ENCODE peak calls at places on chromosome 15, in ten cellular contexts. U, X, O, Z, P, H, Q, T, E and L are unnamed samples.

GRCh38 chr15:100350434-100351226 is 8.9 kb upstream of the ADAMTS17 start:
- DNase-seq in O (peak; percentile 93), X (no peak), E (peak; percentile 89), T (no peak), Q (no peak), P (no peak), Z (no peak), H (peak; percentile 88), U (no peak), L (no peak)

GRCh38 chr15:65059931-65060596 is 7.7 kb downstream of the RASL12 start:
- DNase-seq in P (no peak), E (no peak), H (no peak), X (no peak), U (no peak), Q (no peak), Z (no peak), O (no peak), T (no peak), L (no peak)

GRCh38 chr15:89864958-89865739 is 28.6 kb downstream of the AP3S2 start:
- DNase-seq in Q (no peak), H (no peak), E (no peak), O (no peak), T (no peak), U (no peak), P (no peak), X (no peak), Z (no peak), L (no peak)

GRCh38 chr15:46589088-46589487 is 954.3 kb downstream of the SQOR start:
- DNase-seq in O (no peak), E (no peak), Q (no peak), P (no peak), X (no peak), U (peak; percentile 3), T (no peak), H (no peak), Z (no peak), L (no peak)

GRCh38 chr15:68149059-68149458 is 56.1 kb downstream of the CALML4 start:
- DNase-seq in E (peak; percentile 29), T (no peak), X (no peak), U (no peak), Z (no peak), O (no peak), H (peak; percentile 64), Q (no peak), P (no peak), L (no peak)

GRCh38 chr15:66394912-66395311 is 8.2 kb downstream of the MAP2K1 start:
- DNase-seq in P (no peak), X (no peak), H (no peak), Z (no peak), T (no peak), O (no peak), E (no peak), Q (no peak), U (no peak), L (no peak)

GRCh38 chr15:66748320-66748779 is 46.3 kb downstream of the SMAD6 start:
- DNase-seq in E (peak; percentile 64), O (no peak), Q (no peak), H (peak; percentile 70), U (no peak), Z (no peak), P (peak; percentile 45), X (no peak), T (no peak), L (no peak)

GRCh38 chr15:52050416-52050815 is 31.4 kb downstream of the MAPK6 start:
- DNase-seq in Z (no peak), E (peak; percentile 57), U (no peak), O (no peak), Q (no peak), X (no peak), P (peak; percentile 15), H (peak; percentile 55), T (no peak), L (no peak)

GRCh38 chr15:33699145-33699544 is 269.2 kb upstream of the CHRM5 start:
- DNase-seq in P (no peak), Z (no peak), O (no peak), H (no peak), U (no peak), T (no peak), E (no peak), Q (no peak), X (no peak), L (no peak)

GRCh38 chr15:33700695-33701303 is 267.5 kb upstream of the CHRM5 start:
- DNase-seq in O (peak; percentile 74), T (peak; percentile 69), P (peak; percentile 68), E (peak; percentile 85), H (peak; percentile 83), X (peak; percentile 87), Z (peak; percentile 51), Q (peak; percentile 67), U (peak; percentile 82), L (peak; percentile 73)

GRCh38 chr15:33699691-33700447 is 268.4 kb upstream of the CHRM5 start:
- DNase-seq in U (peak; percentile 34), H (peak; percentile 28), E (peak; percentile 30), P (no peak), Q (no peak), X (no peak), O (peak; percentile 11), T (no peak), Z (no peak), L (no peak)

GRCh38 chr15:33698128-33698527 is 270.2 kb upstream of the CHRM5 start:
- DNase-seq in Q (no peak), X (no peak), O (no peak), U (peak; percentile 12), P (no peak), T (no peak), E (peak; percentile 4), H (no peak), Z (no peak), L (no peak)

GRCh38 chr15:33701304-33701696 is 267.0 kb upstream of the CHRM5 start:
- DNase-seq in T (no peak), H (no peak), X (peak; percentile 32), E (no peak), O (no peak), P (no peak), Q (no peak), Z (no peak), U (no peak), L (no peak)
- TF ChIP-seq CTCF in T (no peak), H (peak; percentile 14), X (no peak), E (peak; percentile 21), O (no peak), P (no peak), Q (no peak), Z (no peak), U (no peak), L (peak; percentile 37)

DNA sequence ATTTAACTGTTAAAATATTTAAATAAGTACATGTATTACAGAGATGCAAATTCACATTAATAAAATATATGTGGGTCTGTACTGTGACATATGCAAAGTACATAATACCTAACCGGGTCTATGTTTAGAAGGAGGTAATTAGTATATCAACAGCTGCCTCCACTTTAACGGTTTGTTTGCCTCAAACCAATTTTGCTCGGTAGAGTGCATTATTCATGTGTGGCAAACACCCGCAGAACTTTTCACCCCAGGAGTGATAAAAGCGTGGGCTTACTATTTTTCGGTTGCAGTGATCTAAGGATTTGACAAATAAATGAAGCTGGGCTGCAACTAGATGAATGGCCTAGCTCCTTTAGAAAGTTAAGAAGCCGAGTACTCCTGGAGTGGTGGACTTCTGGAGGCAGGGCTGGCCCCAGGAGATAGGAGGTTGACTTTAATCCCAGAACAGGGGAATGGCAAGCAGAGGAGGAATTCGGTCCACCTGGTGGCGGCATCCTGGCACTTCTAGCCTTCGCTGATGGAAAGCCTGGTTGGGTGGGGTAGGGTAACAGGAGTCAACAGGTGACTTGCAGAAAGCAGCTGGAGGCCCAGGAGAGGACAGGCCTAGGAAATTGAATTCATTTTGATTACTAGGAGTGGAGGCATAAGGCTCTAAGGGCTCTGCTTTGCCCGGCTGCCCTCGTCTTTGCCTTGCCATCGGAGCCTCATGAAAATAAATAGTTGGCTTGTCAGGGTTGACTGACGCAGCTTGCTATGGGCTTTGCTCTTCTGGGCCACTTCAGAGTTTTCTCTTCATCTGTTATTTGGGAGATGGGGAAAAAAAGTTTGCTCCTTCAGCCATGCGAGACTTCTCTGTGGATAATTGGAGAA is 2.4 kb downstream of the SLCO3A1 start:
- DNase-seq in O (peak; percentile 8), T (no peak), Z (no peak), U (peak; percentile 68), X (peak; percentile 92), Q (no peak), H (peak; percentile 4), E (no peak), P (no peak), L (peak; percentile 47)
- TF ChIP-seq CTCF in O (peak; percentile 12), T (no peak), Z (no peak), U (peak; percentile 54), X (peak; percentile 75), Q (peak; percentile 58), H (peak; percentile 16), E (peak; percentile 9), P (peak; percentile 23), L (peak; percentile 51)

DNA sequence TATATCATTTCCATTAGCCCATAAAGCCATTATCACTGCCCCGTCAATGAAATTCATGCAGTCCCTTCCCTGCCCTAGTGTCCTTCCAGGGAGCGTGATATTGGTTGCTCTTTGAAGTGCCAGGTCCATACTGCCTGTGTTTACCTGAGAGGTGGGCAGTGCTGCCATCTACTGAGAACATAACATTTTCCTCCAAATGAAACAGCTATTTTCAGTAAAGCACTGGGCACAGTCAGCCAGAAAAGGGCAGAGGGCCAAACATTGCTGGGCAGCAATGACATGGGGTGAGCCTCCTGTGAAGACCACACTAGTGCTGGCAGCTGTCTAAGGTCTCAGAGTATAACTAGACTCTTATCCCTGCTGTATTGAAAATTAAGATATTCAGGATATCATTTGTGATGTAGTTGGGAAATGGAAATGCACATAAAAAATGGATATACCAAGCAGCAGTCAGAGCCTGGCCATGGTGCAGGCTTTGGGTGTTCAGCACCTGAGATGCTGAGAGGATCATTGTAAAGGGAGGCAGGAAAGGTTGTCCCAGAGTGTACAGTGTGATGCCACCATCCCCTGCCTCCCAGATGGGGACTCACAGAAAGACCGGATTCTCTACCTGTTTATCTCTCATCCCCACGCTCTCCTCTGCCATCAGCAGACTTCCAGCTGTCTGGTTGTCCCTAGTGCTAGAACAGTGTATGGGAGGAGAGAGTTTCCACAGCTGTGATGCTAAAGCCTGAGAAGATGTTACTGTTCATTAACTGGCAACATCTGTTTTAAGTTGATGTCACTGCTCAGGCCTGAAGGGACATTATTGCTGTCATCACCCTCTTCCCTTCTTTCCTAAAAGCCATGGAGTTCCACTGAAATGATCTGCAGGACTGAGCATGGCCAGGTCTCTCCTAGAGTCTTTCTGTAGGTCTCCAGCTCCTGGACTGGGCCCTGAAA is 108.8 kb downstream of the ARNT2 start:
- DNase-seq in Z (no peak), U (no peak), X (no peak), H (peak; percentile 56), P (no peak), T (no peak), Q (peak; percentile 6), E (peak; percentile 43), O (no peak), L (no peak)
- TF ChIP-seq CTCF in Z (no peak), U (peak; percentile 21), X (peak; percentile 43), H (peak; percentile 18), P (peak; percentile 1), T (peak; percentile 20), Q (peak; percentile 35), E (no peak), O (no peak), L (peak; percentile 15)

DNA sequence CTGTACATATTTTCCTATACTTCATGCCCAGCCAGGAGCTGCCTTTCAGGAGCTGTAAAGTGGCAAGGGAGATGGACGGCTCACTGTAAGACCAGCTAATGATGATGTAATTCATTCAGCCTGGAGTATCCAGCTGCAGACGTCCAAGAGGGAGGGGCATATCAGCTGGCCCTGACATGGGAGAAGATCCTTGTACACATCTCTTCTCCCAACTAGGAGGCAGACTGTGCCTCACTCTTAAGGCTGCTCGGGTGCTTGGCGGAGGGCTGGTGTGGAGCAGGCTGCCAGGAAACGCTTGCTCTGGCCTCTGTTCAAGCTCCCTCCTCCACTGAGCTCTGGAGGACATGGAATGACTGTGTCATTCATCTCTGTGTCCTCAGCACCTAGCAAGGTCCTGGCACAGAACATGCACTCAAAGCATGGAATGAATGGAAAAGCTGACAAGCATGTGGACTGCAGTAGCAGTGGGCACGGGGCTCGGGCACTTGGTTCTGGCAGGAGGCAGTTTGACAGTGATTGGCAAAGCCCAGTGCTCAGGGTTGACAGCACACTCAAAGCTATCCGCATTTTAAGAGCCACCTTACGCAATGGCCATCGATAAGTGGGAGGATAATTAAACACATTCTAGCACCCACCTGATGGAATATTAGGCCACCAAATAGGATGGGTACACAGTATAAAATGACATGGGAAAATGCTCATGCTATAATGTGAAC is 72.4 kb downstream of the TBC1D2B start:
- DNase-seq in U (no peak), O (no peak), E (peak; percentile 93), Z (peak; percentile 79), T (no peak), X (no peak), P (peak; percentile 83), H (peak; percentile 95), Q (no peak), L (peak; percentile 85)
- TF ChIP-seq CTCF in U (no peak), O (no peak), E (peak; percentile 27), Z (no peak), T (no peak), X (no peak), P (peak; percentile 48), H (peak; percentile 44), Q (no peak), L (peak; percentile 44)